ENCODE peak calls at places on chromosomes 13 and 19, in nine cellular contexts. P is fibroblast of mammary gland, U is choroid plexus epithelial cell, G is esophagus muscularis mucosa, J is uterus, E is neural progenitor cell, W is sigmoid colon, N is heart left ventricle, O is spleen. X is an unnamed sample.

GRCh38 chr19:2494084-2494446 is 18.1 kb downstream of the GADD45B start:
- DNase-seq in P (peak), U (peak), G (no peak), J (no peak), E (no peak), W (no peak), N (no peak), O (no peak), X (no peak)

GRCh38 chr19:13056052-13056660 is 46.5 kb downstream of the LYL1 start:
- DNase-seq in P (peak), U (peak), G (no peak), J (peak), E (peak), W (peak), N (no peak), O (no peak), X (peak)

GRCh38 chr13:32176696-32177095 is 138.5 kb downstream of the ZAR1L start:
- DNase-seq in P (no peak), U (no peak), G (no peak), J (no peak), E (no peak), W (no peak), N (no peak), O (no peak), X (no peak)

GRCh38 chr19:47776568-47776967 is 1.9 kb upstream of the SELENOW start:
- DNase-seq in P (no peak), U (no peak), G (no peak), J (no peak), E (no peak), W (no peak), N (no peak), O (no peak), X (no peak)

GRCh38 chr19:6534451-6535093 is 3.7 kb downstream of the TNFSF9 start:
- DNase-seq in P (no peak), U (no peak), G (no peak), J (no peak), E (peak), W (no peak), N (no peak), O (peak), X (no peak)

GRCh38 chr13:36057041-36057440 is 74.1 kb downstream of the DCLK1 start:
- DNase-seq in P (peak), U (peak), G (no peak), J (no peak), E (peak), W (no peak), N (no peak), O (no peak), X (no peak)

GRCh38 chr13:27170521-27171243 is 929 bp downstream of the USP12 start:
- DNase-seq in P (no peak), U (peak), G (no peak), J (peak), E (peak), W (peak), N (peak), O (peak), X (peak)

GRCh38 chr19:2266183-2266993 is 10.2 kb upstream of the JSRP1 start:
- DNase-seq in P (peak), U (peak), G (peak), J (peak), E (no peak), W (peak), N (peak), O (peak), X (no peak)

GRCh38 chr13:41456768-41457588 is at the start of gene RGCC:
- DNase-seq in P (peak), U (peak), G (no peak), J (peak), E (peak), W (peak), N (peak), O (peak), X (no peak)

GRCh38 chr19:14473073-14473790 is 1.9 kb downstream of the PTGER1 start:
- DNase-seq in P (no peak), U (no peak), G (no peak), J (no peak), E (no peak), W (no peak), N (no peak), O (no peak), X (no peak)

GRCh38 chr13:93690139-93690538 is 463.5 kb downstream of the GPC6 start:
- DNase-seq in P (peak), U (peak), G (no peak), J (no peak), E (peak), W (no peak), N (no peak), O (no peak), X (peak)

GRCh38 chr19:35236638-35237400 is 8.3 kb upstream of the FAM187B start:
- DNase-seq in P (no peak), U (no peak), G (peak), J (no peak), E (no peak), W (no peak), N (no peak), O (no peak), X (no peak)

GRCh38 chr13:24625870-24626419 is 54.3 kb upstream of the ATP12A start:
- DNase-seq in P (no peak), U (no peak), G (no peak), J (no peak), E (no peak), W (no peak), N (no peak), O (no peak), X (no peak)
- TF ChIP-seq CTCF in P (no peak), U (no peak), G (no peak), J (no peak), E (no peak), W (no peak), N (no peak), O (no peak), X (no peak)

GRCh38 chr13:28680541-28680940 is 21.6 kb downstream of the POMP start:
- DNase-seq in P (no peak), U (no peak), G (no peak), J (no peak), E (no peak), W (no peak), N (no peak), O (no peak), X (no peak)
- H3K4me3 ChIP-seq in P (no peak), U (no peak), G (no peak), J (no peak), E (no peak), W (no peak), N (no peak), O (no peak), X (no peak)

GRCh38 chr13:99894105-99894504 is 77.5 kb downstream of the ZIC5 start:
- DNase-seq in P (no peak), U (no peak), G (no peak), J (no peak), E (no peak), W (no peak), N (no peak), O (no peak), X (no peak)

GRCh38 chr13:99894835-99895427 is 76.6 kb downstream of the ZIC5 start:
- DNase-seq in P (no peak), U (no peak), G (no peak), J (no peak), E (peak), W (no peak), N (no peak), O (no peak), X (no peak)

GRCh38 chr13:99892189-99892588 is 79.4 kb downstream of the ZIC5 start:
- DNase-seq in P (no peak), U (no peak), G (no peak), J (no peak), E (peak), W (no peak), N (no peak), O (no peak), X (no peak)

GRCh38 chr13:99893567-99893966 is 78.0 kb downstream of the ZIC5 start:
- DNase-seq in P (no peak), U (no peak), G (no peak), J (no peak), E (no peak), W (no peak), N (no peak), O (no peak), X (no peak)

DNA sequence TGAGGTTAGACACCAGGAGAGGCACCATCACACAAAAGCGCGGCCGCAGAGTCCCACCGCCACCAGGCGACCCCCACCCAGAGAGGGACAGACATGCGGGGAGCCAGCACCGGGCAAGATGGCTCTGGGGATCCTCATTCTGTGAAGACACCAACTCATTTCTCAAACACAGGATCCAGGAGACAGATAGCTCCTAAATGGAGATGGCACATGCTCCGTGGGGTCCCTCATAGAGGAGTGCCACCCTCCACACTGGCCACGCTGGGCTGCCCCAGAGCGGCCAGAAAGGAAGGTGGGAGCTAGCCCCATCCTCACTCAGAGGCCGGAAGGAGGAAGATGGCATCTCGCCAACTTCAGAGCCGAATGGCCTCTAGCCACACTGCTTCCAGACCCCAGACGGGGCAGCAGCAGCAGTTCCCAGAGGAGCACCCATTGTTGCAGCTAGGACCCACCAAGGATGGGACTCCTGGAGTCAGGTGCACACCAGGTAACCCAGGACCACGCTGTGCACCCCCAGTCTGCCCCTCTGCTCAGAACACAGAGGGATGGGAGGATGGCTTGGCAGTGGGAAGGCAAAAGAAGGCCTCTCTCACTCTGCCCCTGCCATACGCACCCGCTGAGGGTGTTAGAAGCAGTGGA is 78.6 kb downstream of the ZIC5 start:
- DNase-seq in P (no peak), U (no peak), G (no peak), J (no peak), E (peak), W (no peak), N (no peak), O (no peak), X (no peak)
- TF ChIP-seq CTCF in P (no peak), U (no peak), G (no peak), J (no peak), E (no peak), W (no peak), N (no peak), O (no peak), X (no peak)

DNA sequence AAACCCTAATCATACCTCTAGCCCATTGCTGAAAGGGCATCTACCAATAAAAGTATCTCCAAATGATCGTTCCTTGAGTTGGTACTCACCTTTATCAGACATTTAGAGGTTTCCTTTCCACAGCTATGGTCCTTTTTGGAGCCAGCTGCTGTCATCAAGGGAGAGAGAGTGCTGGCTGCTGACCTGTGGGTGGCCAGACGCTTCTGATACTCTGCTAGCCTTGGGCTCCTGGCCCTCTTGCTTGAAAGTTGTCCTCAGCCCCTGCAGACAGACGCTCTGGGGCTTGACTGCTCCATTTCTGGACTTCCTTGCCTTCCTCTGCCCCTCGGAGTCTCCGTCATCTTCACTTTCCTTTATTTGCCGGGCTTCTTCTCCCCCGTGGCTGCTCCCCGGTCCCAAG is 499.1 kb downstream of the DIAPH3 start:
- DNase-seq in P (no peak), U (no peak), G (no peak), J (no peak), E (no peak), W (no peak), N (no peak), O (no peak), X (no peak)
- H3K4me3 ChIP-seq in P (no peak), U (no peak), G (no peak), J (no peak), E (no peak), W (no peak), N (no peak), O (no peak), X (no peak)

X was measured in astrocyte of the cerebellum.